ENCODE peak calls at places on chromosomes 11 and 22, in seven cellular contexts. Y, T, K, E, G, L and N are unnamed samples.

GRCh38 chr11:131694526-131695424 is 324.4 kb downstream of the NTM start:
- DNase-seq in Y (peak; percentile 81), T (peak; percentile 84), K (peak; percentile 60), E (peak; percentile 27), G (peak; percentile 61), L (peak; percentile 84), N (peak; percentile 87)

GRCh38 chr11:121082670-121083069 is 18.4 kb upstream of the TECTA start:
- DNase-seq in Y (no peak), T (no peak), K (no peak), E (no peak), G (peak; percentile 40), L (no peak), N (no peak)

GRCh38 chr11:15670520-15671070 is 555.9 kb downstream of the INSC start:
- DNase-seq in Y (peak; percentile 6), T (no peak), K (no peak), E (no peak), G (no peak), L (no peak), N (no peak)

GRCh38 chr22:26143801-26144325 is 25.4 kb upstream of the SEZ6L start:
- DNase-seq in Y (no peak), T (no peak), K (no peak), E (no peak), G (no peak), L (no peak), N (no peak)

GRCh38 chr11:71183878-71184277 is 68.5 kb downstream of the SHANK2 start:
- DNase-seq in Y (no peak), T (no peak), K (no peak), E (no peak), G (no peak), L (no peak), N (no peak)

GRCh38 chr22:46741974-46742519 is 4.0 kb upstream of the CERK start:
- DNase-seq in Y (no peak), T (no peak), K (no peak), E (no peak), G (no peak), L (no peak), N (no peak)

GRCh38 chr11:2837096-2837601 is 48.4 kb downstream of the CDKN1C start:
- DNase-seq in Y (peak; percentile 74), T (peak; percentile 68), K (peak; percentile 61), E (no peak), G (no peak), L (peak; percentile 83), N (no peak)

GRCh38 chr11:109073032-109073822 is 348.8 kb upstream of the C11orf87 start:
- DNase-seq in Y (no peak), T (no peak), K (no peak), E (no peak), G (no peak), L (no peak), N (no peak)

GRCh38 chr11:61731956-61732675 is 20.3 kb upstream of the MYRF start:
- DNase-seq in Y (no peak), T (no peak), K (no peak), E (no peak), G (no peak), L (no peak), N (no peak)

GRCh38 chr22:39290724-39291161 is 28.7 kb downstream of the RPL3 start:
- DNase-seq in Y (no peak), T (peak; percentile 72), K (peak; percentile 41), E (no peak), G (no peak), L (no peak), N (peak; percentile 93)
- H3K4me1 ChIP-seq in Y (peaks cover 6% of the 10 kb centered on the region), T (peaks cover 13% of the 10 kb centered on the region), K (peaks cover 23% of the 10 kb centered on the region), E (no peaks in the 10 kb centered on the region), G (no peaks in the 10 kb centered on the region), L (peaks cover 44% of the 10 kb centered on the region), N (peaks cover 29% of the 10 kb centered on the region)

GRCh38 chr22:49052023-49052538 is 775.6 kb downstream of the BRD1 start:
- DNase-seq in Y (peak; percentile 25), T (no peak), K (no peak), E (peak; percentile 12), G (no peak), L (no peak), N (no peak)
- H3K4me3 ChIP-seq in Y (peak overlapping the region; percentile 27), T (no peak overlapping the region), K (peak overlapping the region; percentile 12), E (no peak overlapping the region), G (no peak overlapping the region), L (peak overlapping the region; percentile 36), N (peak overlapping the region; percentile 38)

DNA sequence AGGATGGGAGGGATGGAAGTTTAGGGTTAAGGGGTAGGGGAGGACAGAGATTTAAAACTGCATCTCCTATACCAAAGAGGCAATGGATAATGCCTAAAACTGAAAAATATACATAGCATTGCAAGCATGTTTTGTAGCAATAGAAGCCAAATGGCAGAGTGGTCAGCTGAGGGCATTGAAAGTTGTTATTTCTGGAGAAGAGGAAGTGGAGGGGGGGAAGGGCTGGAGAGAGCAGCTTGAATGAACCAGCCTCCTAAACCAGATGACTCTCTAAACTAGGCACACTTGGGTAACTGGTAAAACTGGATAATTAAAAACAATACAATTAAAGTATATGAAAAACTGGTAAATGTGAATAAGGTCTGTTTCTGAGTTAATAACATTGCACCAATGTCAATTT is 70.3 kb upstream of the TP53I11 start:
- DNase-seq in Y (no peak), T (no peak), K (no peak), E (no peak), G (no peak), L (no peak), N (no peak)
- H3K27ac ChIP-seq in Y (no peak overlapping the region), T (peak overlapping the region; percentile 40), K (no peak overlapping the region), E (no peak overlapping the region), G (no peak overlapping the region), L (no peak overlapping the region), N (no peak overlapping the region)

GRCh38 chr11:65473275-65473860 is 25.5 kb upstream of the MALAT1 start:
- DNase-seq in Y (no peak), T (no peak), K (no peak), E (no peak), G (no peak), L (no peak), N (no peak)
- H3K4me1 ChIP-seq in Y (peaks cover 10% of the 10 kb centered on the region), T (peaks cover 25% of the 10 kb centered on the region), K (peaks cover 14% of the 10 kb centered on the region), E (peaks cover 27% of the 10 kb centered on the region), G (peaks cover 15% of the 10 kb centered on the region), L (peaks cover 54% of the 10 kb centered on the region), N (peaks cover 17% of the 10 kb centered on the region)

GRCh38 chr11:45413156-45413833 is 127.2 kb upstream of the SYT13 start:
- DNase-seq in Y (no peak), T (no peak), K (no peak), E (no peak), G (no peak), L (no peak), N (no peak)
- H3K4me3 ChIP-seq in Y (no peak overlapping the region), T (no peak overlapping the region), K (no peak overlapping the region), E (no peak overlapping the region), G (no peak overlapping the region), L (no peak overlapping the region), N (no peak overlapping the region)

DNA sequence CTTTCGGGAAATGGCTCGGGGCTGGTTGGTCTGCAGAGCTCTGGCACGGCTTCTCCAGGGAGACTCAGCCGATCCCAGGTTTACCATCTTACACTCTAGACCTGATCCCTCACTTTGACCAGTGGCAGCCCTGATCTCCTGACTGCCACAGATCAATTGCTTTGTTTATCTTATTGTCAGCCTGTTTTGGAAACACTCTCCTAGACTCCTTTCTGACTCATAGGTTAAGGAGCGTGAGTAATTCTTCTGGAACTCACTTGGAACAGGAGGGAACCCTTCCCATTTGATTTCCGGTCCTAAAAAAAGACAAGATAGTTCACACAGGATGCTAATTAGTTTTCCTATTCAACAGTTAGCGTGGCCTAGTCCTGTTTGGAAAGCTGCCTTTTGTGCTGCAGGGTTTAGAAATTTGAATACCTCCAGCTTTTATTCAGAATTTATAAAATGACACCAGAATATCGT is 16.0 kb upstream of the BMAL1 start:
- DNase-seq in Y (no peak), T (peak; percentile 47), K (no peak), E (no peak), G (no peak), L (no peak), N (no peak)
- H3K27ac ChIP-seq in Y (no peak overlapping the region), T (peak overlapping the region; percentile 91), K (peak overlapping the region; percentile 4), E (no peak overlapping the region), G (no peak overlapping the region), L (peak overlapping the region; percentile 57), N (no peak overlapping the region)

GRCh38 chr11:1401001-1401445 is 11.3 kb downstream of the BRSK2 start:
- DNase-seq in Y (no peak), T (no peak), K (no peak), E (no peak), G (no peak), L (no peak), N (no peak)
- H3K4me1 ChIP-seq in Y (no peaks in the 10 kb centered on the region), T (no peaks in the 10 kb centered on the region), K (no peaks in the 10 kb centered on the region), E (no peaks in the 10 kb centered on the region), G (no peaks in the 10 kb centered on the region), L (no peaks in the 10 kb centered on the region), N (no peaks in the 10 kb centered on the region)

GRCh38 chr11:9214765-9215164 is 50.4 kb downstream of the DENND5A start:
- DNase-seq in Y (no peak), T (no peak), K (no peak), E (no peak), G (no peak), L (no peak), N (no peak)

GRCh38 chr11:9222654-9223053 is 42.5 kb downstream of the DENND5A start:
- DNase-seq in Y (no peak), T (no peak), K (no peak), E (no peak), G (no peak), L (no peak), N (no peak)

GRCh38 chr11:9219115-9219514 is 46.0 kb downstream of the DENND5A start:
- DNase-seq in Y (no peak), T (no peak), K (no peak), E (no peak), G (no peak), L (no peak), N (no peak)

GRCh38 chr11:9219572-9219971 is 45.6 kb downstream of the DENND5A start:
- DNase-seq in Y (no peak), T (peak; percentile 18), K (no peak), E (no peak), G (no peak), L (no peak), N (no peak)
- H3K4me3 ChIP-seq in Y (no peak overlapping the region), T (no peak overlapping the region), K (no peak overlapping the region), E (no peak overlapping the region), G (no peak overlapping the region), L (no peak overlapping the region), N (no peak overlapping the region)